ENCODE peak calls at places on chromosome 19, in seven cellular contexts. E is NCI-H1930, H is Caki2, Z is cardiac fibroblast, A is Daoy, B is fibroblast of mammary gland, X is tibial artery. N is an unnamed sample.

GRCh38 chr19:291561-292280 is 518 bp upstream of the PLPP2 start:
- DNase-seq in B (no peak), H (no peak), E (no peak), X (no peak), Z (no peak), A (peak), N (no peak)

GRCh38 chr19:47699360-47699917 is 13.8 kb upstream of the EHD2 start:
- DNase-seq in H (peak), X (no peak), A (peak), B (peak), Z (peak), E (no peak), N (no peak)

GRCh38 chr19:30519607-30520205 is 147.5 kb downstream of the ZNF536 start:
- DNase-seq in A (no peak), Z (no peak), X (no peak), E (no peak), B (no peak), H (no peak), N (no peak)

GRCh38 chr19:32896516-32897214 is 27.1 kb upstream of the SLC7A9 start:
- DNase-seq in E (no peak), H (no peak), B (peak), X (no peak), Z (peak), A (no peak), N (no peak)

GRCh38 chr19:7115721-7116120 is 46.2 kb downstream of the ZNF557 start:
- DNase-seq in H (no peak), X (no peak), E (no peak), Z (no peak), A (no peak), B (no peak), N (no peak)

GRCh38 chr19:3852614-3853254 is 16.1 kb downstream of the ZFR2 start:
- DNase-seq in Z (peak), E (no peak), X (no peak), B (peak), H (peak), A (peak), N (no peak)

GRCh38 chr19:1491849-1492170 is 829 bp downstream of the REEP6 start:
- DNase-seq in Z (no peak), H (no peak), X (no peak), B (no peak), A (no peak), E (no peak), N (no peak)

GRCh38 chr19:18895828-18896341 is at the start of gene CERS1:
- DNase-seq in X (no peak), E (no peak), A (no peak), H (no peak), Z (no peak), B (no peak), N (no peak)

GRCh38 chr19:3556978-3557460 is 367 bp downstream of the MFSD12 start:
- DNase-seq in A (peak), Z (no peak), B (no peak), H (peak), E (no peak), X (no peak), N (no peak)

GRCh38 chr19:13092608-13093260 is 9.9 kb downstream of the LYL1 start:
- DNase-seq in B (peak), E (no peak), H (no peak), X (no peak), A (peak), Z (no peak), N (no peak)

GRCh38 chr19:56405062-56405461 is 930 bp downstream of the ZNF583 start:
- DNase-seq in Z (no peak), E (no peak), A (no peak), H (no peak), X (no peak), B (no peak), N (no peak)

GRCh38 chr19:57171551-57172081 is 4.3 kb upstream of the DUXA start:
- DNase-seq in B (peak), X (peak), E (no peak), H (peak), A (peak), Z (peak), N (peak)

GRCh38 chr19:32652893-32653625 is 21.9 kb downstream of the ANKRD27 start:
- DNase-seq in H (no peak), X (peak), B (peak), A (no peak), E (no peak), Z (peak), N (peak)

GRCh38 chr19:29549105-29550070 is 23.6 kb downstream of the VSTM2B start:
- DNase-seq in Z (no peak), X (peak), H (no peak), A (no peak), E (no peak), B (no peak), N (no peak)

GRCh38 chr19:39998511-39998910 is 1.7 kb downstream of the ZNF546 start:
- DNase-seq in B (peak), H (no peak), A (no peak), Z (no peak), E (no peak), X (no peak), N (no peak)

GRCh38 chr19:18741124-18741493 is 50.0 kb downstream of the COMP start:
- DNase-seq in X (no peak), E (no peak), H (no peak), B (no peak), A (no peak), Z (no peak), N (no peak)

GRCh38 chr19:30224689-30225606 is 147.2 kb upstream of the ZNF536 start:
- DNase-seq in X (no peak), B (no peak), Z (no peak), A (peak), H (no peak), E (peak), N (no peak)